ENCODE peak calls at places on chromosomes 11 and 22, in ten cellular contexts. One of them, this sample, is unnamed.

GRCh38 chr11:29012507-29012906 is 904.3 kb downstream of the METTL15 start:
- DNase-seq in ovary: no peak
- DNase-seq in heart right ventricle: no peak
- DNase-seq in pancreas: no peak
- DNase-seq in left ventricle myocardium inferior: no peak
- DNase-seq in uterus: no peak
- DNase-seq in stomach: no peak
- DNase-seq in A673: no peak
- DNase-seq in body of pancreas: no peak
- DNase-seq in fibroblast of lung: no peak
- DNase-seq in this sample: no peak

GRCh38 chr11:72239296-72239848 is 4.6 kb downstream of the PHOX2A start:
- DNase-seq in ovary: no peak
- DNase-seq in heart right ventricle: peak; percentile 73
- DNase-seq in pancreas: peak; percentile 88
- DNase-seq in left ventricle myocardium inferior: peak; percentile 71
- DNase-seq in uterus: peak; percentile 61
- DNase-seq in stomach: no peak
- DNase-seq in A673: no peak
- DNase-seq in body of pancreas: no peak
- DNase-seq in fibroblast of lung: peak; percentile 47
- DNase-seq in this sample: peak; percentile 76

GRCh38 chr11:108588287-108588686 is 5.3 kb downstream of the EXPH5 start:
- DNase-seq in ovary: no peak
- DNase-seq in heart right ventricle: no peak
- DNase-seq in pancreas: no peak
- DNase-seq in left ventricle myocardium inferior: no peak
- DNase-seq in uterus: no peak
- DNase-seq in stomach: no peak
- DNase-seq in A673: no peak
- DNase-seq in body of pancreas: no peak
- DNase-seq in fibroblast of lung: no peak
- DNase-seq in this sample: no peak

GRCh38 chr11:10058356-10058755 is 235.7 kb downstream of the SBF2 start:
- DNase-seq in ovary: no peak
- DNase-seq in heart right ventricle: no peak
- DNase-seq in pancreas: no peak
- DNase-seq in left ventricle myocardium inferior: no peak
- DNase-seq in uterus: no peak
- DNase-seq in stomach: no peak
- DNase-seq in A673: no peak
- DNase-seq in body of pancreas: no peak
- DNase-seq in fibroblast of lung: peak; percentile 26
- DNase-seq in this sample: no peak

GRCh38 chr11:116687458-116688201 is 85.2 kb downstream of the BUD13 start:
- DNase-seq in ovary: no peak
- DNase-seq in heart right ventricle: no peak
- DNase-seq in pancreas: peak; percentile 27
- DNase-seq in left ventricle myocardium inferior: no peak
- DNase-seq in uterus: no peak
- DNase-seq in stomach: no peak
- DNase-seq in A673: no peak
- DNase-seq in body of pancreas: no peak
- DNase-seq in fibroblast of lung: no peak
- DNase-seq in this sample: no peak

GRCh38 chr11:96049426-96049825 is 125.5 kb upstream of the MTMR2 start:
- DNase-seq in ovary: no peak
- DNase-seq in heart right ventricle: no peak
- DNase-seq in pancreas: no peak
- DNase-seq in left ventricle myocardium inferior: no peak
- DNase-seq in uterus: no peak
- DNase-seq in stomach: no peak
- DNase-seq in A673: no peak
- DNase-seq in body of pancreas: no peak
- DNase-seq in fibroblast of lung: peak; percentile 57
- DNase-seq in this sample: no peak

GRCh38 chr22:36641902-36642640 is 61.5 kb downstream of the CACNG2 start:
- DNase-seq in ovary: no peak
- DNase-seq in heart right ventricle: no peak
- DNase-seq in pancreas: no peak
- DNase-seq in left ventricle myocardium inferior: no peak
- DNase-seq in uterus: no peak
- DNase-seq in stomach: no peak
- DNase-seq in A673: peak; percentile 75
- DNase-seq in body of pancreas: no peak
- DNase-seq in fibroblast of lung: peak; percentile 21
- DNase-seq in this sample: no peak

GRCh38 chr11:61274084-61274483 is 21.0 kb downstream of the VWCE start:
- DNase-seq in ovary: no peak
- DNase-seq in heart right ventricle: no peak
- DNase-seq in pancreas: no peak
- DNase-seq in left ventricle myocardium inferior: no peak
- DNase-seq in uterus: no peak
- DNase-seq in stomach: no peak
- DNase-seq in A673: no peak
- DNase-seq in body of pancreas: no peak
- DNase-seq in fibroblast of lung: no peak
- DNase-seq in this sample: no peak

GRCh38 chr11:33534575-33534974 is 166.1 kb downstream of the C11orf91 start:
- DNase-seq in ovary: no peak
- DNase-seq in heart right ventricle: no peak
- DNase-seq in pancreas: no peak
- DNase-seq in left ventricle myocardium inferior: no peak
- DNase-seq in uterus: no peak
- DNase-seq in stomach: no peak
- DNase-seq in A673: no peak
- DNase-seq in body of pancreas: no peak
- DNase-seq in fibroblast of lung: no peak
- DNase-seq in this sample: no peak

GRCh38 chr11:121334973-121335711 is 42.6 kb downstream of the SC5D start:
- DNase-seq in ovary: peak; percentile 53
- DNase-seq in heart right ventricle: no peak
- DNase-seq in pancreas: no peak
- DNase-seq in left ventricle myocardium inferior: no peak
- DNase-seq in uterus: no peak
- DNase-seq in stomach: no peak
- DNase-seq in A673: peak; percentile 18
- DNase-seq in body of pancreas: no peak
- DNase-seq in fibroblast of lung: peak; percentile 3
- DNase-seq in this sample: no peak

GRCh38 chr11:97610854-97611253 is 1221.0 kb downstream of the JRKL start:
- DNase-seq in ovary: no peak
- DNase-seq in heart right ventricle: no peak
- DNase-seq in pancreas: no peak
- DNase-seq in left ventricle myocardium inferior: no peak
- DNase-seq in uterus: no peak
- DNase-seq in stomach: no peak
- DNase-seq in A673: no peak
- DNase-seq in body of pancreas: no peak
- DNase-seq in fibroblast of lung: no peak
- DNase-seq in this sample: no peak

GRCh38 chr11:117875397-117876048 is 935 bp downstream of the FXYD6 start:
- DNase-seq in ovary: no peak
- DNase-seq in heart right ventricle: no peak
- DNase-seq in pancreas: no peak
- DNase-seq in left ventricle myocardium inferior: peak; percentile 45
- DNase-seq in uterus: no peak
- DNase-seq in stomach: no peak
- DNase-seq in A673: no peak
- DNase-seq in body of pancreas: peak; percentile 22
- DNase-seq in fibroblast of lung: no peak
- DNase-seq in this sample: no peak

GRCh38 chr22:31425331-31426050 is 26.1 kb downstream of the DRG1 start:
- DNase-seq in ovary: no peak
- DNase-seq in heart right ventricle: no peak
- DNase-seq in pancreas: no peak
- DNase-seq in left ventricle myocardium inferior: no peak
- DNase-seq in uterus: no peak
- DNase-seq in stomach: no peak
- DNase-seq in A673: no peak
- DNase-seq in body of pancreas: no peak
- DNase-seq in fibroblast of lung: no peak
- DNase-seq in this sample: no peak

GRCh38 chr11:63567044-63567840 is 4.1 kb upstream of the PLAAT2 start:
- DNase-seq in ovary: no peak
- DNase-seq in heart right ventricle: peak; percentile 50
- DNase-seq in pancreas: no peak
- DNase-seq in left ventricle myocardium inferior: no peak
- DNase-seq in uterus: peak; percentile 60
- DNase-seq in stomach: no peak
- DNase-seq in A673: peak; percentile 63
- DNase-seq in body of pancreas: peak; percentile 44
- DNase-seq in fibroblast of lung: peak; percentile 81
- DNase-seq in this sample: peak; percentile 59

GRCh38 chr22:19479358-19480172 is at the start of gene CDC45:
- DNase-seq in ovary: peak; percentile 95
- DNase-seq in heart right ventricle: peak; percentile 98
- DNase-seq in pancreas: peak; percentile 96
- DNase-seq in left ventricle myocardium inferior: peak; percentile 96
- DNase-seq in uterus: peak; percentile 97
- DNase-seq in stomach: peak; percentile 95
- DNase-seq in A673: peak; percentile 99
- DNase-seq in body of pancreas: peak; percentile 97
- DNase-seq in fibroblast of lung: peak; percentile 99
- DNase-seq in this sample: peak; percentile 94
- TF ChIP-seq CTCF in ovary: no peak
- TF ChIP-seq CTCF in heart right ventricle: no peak
- TF ChIP-seq CTCF in pancreas: no peak
- TF ChIP-seq CTCF in left ventricle myocardium inferior: no peak
- TF ChIP-seq CTCF in uterus: no peak
- TF ChIP-seq CTCF in stomach: no peak
- TF ChIP-seq CTCF in A673: no peak
- TF ChIP-seq CTCF in body of pancreas: no peak
- TF ChIP-seq CTCF in fibroblast of lung: no peak
- TF ChIP-seq CTCF in this sample: no peak

GRCh38 chr22:19851291-19852176 is 3.1 kb downstream of the GNB1L start:
- DNase-seq in ovary: peak; percentile 32
- DNase-seq in heart right ventricle: no peak
- DNase-seq in pancreas: peak; percentile 62
- DNase-seq in left ventricle myocardium inferior: no peak
- DNase-seq in uterus: no peak
- DNase-seq in stomach: no peak
- DNase-seq in A673: no peak
- DNase-seq in body of pancreas: no peak
- DNase-seq in fibroblast of lung: no peak
- DNase-seq in this sample: no peak
- H3K4me1 ChIP-seq in ovary: peaks cover 12% of the 10 kb centered on the region
- H3K4me1 ChIP-seq in heart right ventricle: peaks cover 18% of the 10 kb centered on the region
- H3K4me1 ChIP-seq in pancreas: peaks cover 5% of the 10 kb centered on the region
- H3K4me1 ChIP-seq in left ventricle myocardium inferior: peaks cover 37% of the 10 kb centered on the region
- H3K4me1 ChIP-seq in uterus: peaks cover 12% of the 10 kb centered on the region
- H3K4me1 ChIP-seq in stomach: peaks cover 59% of the 10 kb centered on the region
- H3K4me1 ChIP-seq in A673: peaks cover 11% of the 10 kb centered on the region
- H3K4me1 ChIP-seq in body of pancreas: peaks cover 62% of the 10 kb centered on the region
- H3K4me1 ChIP-seq in fibroblast of lung: peaks cover 6% of the 10 kb centered on the region
- H3K4me1 ChIP-seq in this sample: peaks cover 19% of the 10 kb centered on the region

GRCh38 chr11:47410404-47411264 is 2.2 kb downstream of the SLC39A13 start:
- DNase-seq in ovary: no peak
- DNase-seq in heart right ventricle: no peak
- DNase-seq in pancreas: no peak
- DNase-seq in left ventricle myocardium inferior: no peak
- DNase-seq in uterus: no peak
- DNase-seq in stomach: no peak
- DNase-seq in A673: no peak
- DNase-seq in body of pancreas: no peak
- DNase-seq in fibroblast of lung: no peak
- DNase-seq in this sample: no peak
- H3K4me3 ChIP-seq in ovary: no peak overlapping the region
- H3K4me3 ChIP-seq in heart right ventricle: no peak overlapping the region
- H3K4me3 ChIP-seq in pancreas: no peak overlapping the region
- H3K4me3 ChIP-seq in left ventricle myocardium inferior: peak overlapping the region; percentile 87
- H3K4me3 ChIP-seq in uterus: no peak overlapping the region
- H3K4me3 ChIP-seq in stomach: peak overlapping the region; percentile 79
- H3K4me3 ChIP-seq in A673: no peak overlapping the region
- H3K4me3 ChIP-seq in body of pancreas: no peak overlapping the region
- H3K4me3 ChIP-seq in fibroblast of lung: peak overlapping the region; percentile 75
- H3K4me3 ChIP-seq in this sample: no peak overlapping the region

GRCh38 chr11:12411806-12412727 is 34.7 kb downstream of the PARVA start:
- DNase-seq in ovary: peak; percentile 80
- DNase-seq in heart right ventricle: peak; percentile 78
- DNase-seq in pancreas: no peak
- DNase-seq in left ventricle myocardium inferior: peak; percentile 63
- DNase-seq in uterus: peak; percentile 80
- DNase-seq in stomach: peak; percentile 57
- DNase-seq in A673: peak; percentile 89
- DNase-seq in body of pancreas: peak; percentile 63
- DNase-seq in fibroblast of lung: peak; percentile 89
- DNase-seq in this sample: peak; percentile 59

GRCh38 chr11:12411395-12411794 is 34.0 kb downstream of the PARVA start:
- DNase-seq in ovary: no peak
- DNase-seq in heart right ventricle: no peak
- DNase-seq in pancreas: no peak
- DNase-seq in left ventricle myocardium inferior: no peak
- DNase-seq in uterus: no peak
- DNase-seq in stomach: no peak
- DNase-seq in A673: no peak
- DNase-seq in body of pancreas: no peak
- DNase-seq in fibroblast of lung: no peak
- DNase-seq in this sample: no peak

GRCh38 chr11:12409621-12410005 is 32.2 kb downstream of the PARVA start:
- DNase-seq in ovary: no peak
- DNase-seq in heart right ventricle: no peak
- DNase-seq in pancreas: no peak
- DNase-seq in left ventricle myocardium inferior: no peak
- DNase-seq in uterus: no peak
- DNase-seq in stomach: no peak
- DNase-seq in A673: no peak
- DNase-seq in body of pancreas: no peak
- DNase-seq in fibroblast of lung: peak; percentile 60
- DNase-seq in this sample: no peak

GRCh38 chr11:12408156-12408770 is 30.9 kb downstream of the PARVA start:
- DNase-seq in ovary: no peak
- DNase-seq in heart right ventricle: no peak
- DNase-seq in pancreas: no peak
- DNase-seq in left ventricle myocardium inferior: no peak
- DNase-seq in uterus: no peak
- DNase-seq in stomach: no peak
- DNase-seq in A673: no peak
- DNase-seq in body of pancreas: no peak
- DNase-seq in fibroblast of lung: no peak
- DNase-seq in this sample: no peak

DNA sequence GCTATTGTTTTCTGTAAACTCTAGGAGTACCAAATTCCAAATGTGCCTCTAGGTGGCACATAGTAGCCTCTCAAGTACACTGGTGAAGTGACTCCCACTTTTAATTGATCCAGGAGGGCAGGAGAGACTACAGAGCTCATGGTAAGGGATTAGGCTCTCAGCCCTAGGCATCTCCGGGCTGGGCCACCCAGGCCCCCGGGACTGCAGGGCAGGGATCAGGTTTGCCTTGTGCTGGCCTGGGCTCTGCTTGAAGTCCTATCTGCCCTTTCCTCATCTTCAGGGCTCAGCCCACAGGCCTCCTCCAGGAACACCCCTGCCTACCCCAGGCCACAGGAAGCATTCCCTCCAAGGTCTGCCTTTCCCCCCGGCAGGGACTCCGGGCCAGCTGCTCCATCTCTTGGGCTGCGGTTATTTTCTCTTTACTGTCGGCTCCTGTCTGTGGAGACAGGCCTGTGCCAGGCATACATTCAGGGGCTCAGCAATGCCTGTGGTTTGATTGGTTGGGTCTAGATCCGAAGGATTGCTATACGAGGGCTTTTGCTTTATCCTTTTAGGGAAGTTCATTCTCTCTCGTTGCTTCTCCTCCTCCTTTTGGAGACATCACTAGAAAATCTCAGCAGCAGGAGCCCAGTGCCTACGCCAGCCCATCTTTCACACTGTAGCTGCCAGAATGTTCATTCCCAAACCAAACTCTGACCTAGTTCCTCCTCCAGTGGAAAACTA is 32.8 kb downstream of the PARVA start:
- DNase-seq in ovary: peak; percentile 57
- DNase-seq in heart right ventricle: no peak
- DNase-seq in pancreas: no peak
- DNase-seq in left ventricle myocardium inferior: no peak
- DNase-seq in uterus: peak; percentile 71
- DNase-seq in stomach: no peak
- DNase-seq in A673: peak; percentile 69
- DNase-seq in body of pancreas: no peak
- DNase-seq in fibroblast of lung: peak; percentile 70
- DNase-seq in this sample: no peak
- TF ChIP-seq CTCF in ovary: no peak
- TF ChIP-seq CTCF in heart right ventricle: peak; percentile 34
- TF ChIP-seq CTCF in pancreas: no peak
- TF ChIP-seq CTCF in left ventricle myocardium inferior: peak; percentile 34
- TF ChIP-seq CTCF in uterus: no peak
- TF ChIP-seq CTCF in stomach: no peak
- TF ChIP-seq CTCF in A673: peak; percentile 41
- TF ChIP-seq CTCF in body of pancreas: no peak
- TF ChIP-seq CTCF in fibroblast of lung: peak; percentile 43
- TF ChIP-seq CTCF in this sample: no peak

This sample was measured in mucosa of descending colon.